ENCODE peak calls at places on chromosome 9, in four cellular contexts. K is HCT116, R is stomach, N is neuronal stem cell. Y is an unnamed sample. For H3K4me1 and H3K27me3, the result is how much of the 10 kb centered on the place peaks cover.

GRCh38 chr9:7561527-7561926 is 238.1 kb downstream of the DMAC1 start:
- DNase-seq in K (no peak), R (no peak), N (no peak), Y (no peak)

GRCh38 chr9:31023793-31024192 is 1360.7 kb upstream of the ACO1 start:
- DNase-seq in R (no peak), K (no peak), N (no peak), Y (no peak)

GRCh38 chr9:136627703-136628102 is 35.0 kb upstream of the EGFL7 start:
- DNase-seq in N (no peak), K (no peak), R (no peak), Y (no peak)

GRCh38 chr9:13139641-13140171 is 139.8 kb downstream of the MPDZ start:
- DNase-seq in R (no peak), N (peak), K (no peak), Y (no peak)

GRCh38 chr9:136377351-136378170 is 4.1 kb upstream of the CARD9 start:
- DNase-seq in K (no peak), N (no peak), R (no peak), Y (no peak)

GRCh38 chr9:14203366-14204056 is 110.4 kb downstream of the NFIB start:
- DNase-seq in N (no peak), K (no peak), R (peak), Y (peak)

GRCh38 chr9:77158772-77159513 is 18.4 kb upstream of the VPS13A start:
- DNase-seq in K (no peak), N (no peak), R (no peak), Y (no peak)

GRCh38 chr9:31336391-31336790 is 1048.1 kb upstream of the ACO1 start:
- DNase-seq in K (no peak), N (no peak), R (no peak), Y (no peak)

GRCh38 chr9:91162784-91163440 is 198.8 kb downstream of the AUH start:
- DNase-seq in N (no peak), R (peak), K (no peak), Y (peak)

GRCh38 chr9:128787583-128788156 is 617 bp downstream of the TBC1D13 start:
- DNase-seq in K (no peak), R (no peak), N (no peak), Y (peak)

GRCh38 chr9:6829027-6829426 is 71.3 kb downstream of the KDM4C start:
- DNase-seq in N (no peak), K (peak), R (no peak), Y (no peak)

GRCh38 chr9:14992025-14992424 is 81.8 kb upstream of the FREM1 start:
- DNase-seq in K (no peak), R (no peak), N (no peak), Y (peak)

GRCh38 chr9:14021871-14022525 is 291.9 kb downstream of the NFIB start:
- DNase-seq in N (no peak), K (no peak), R (no peak), Y (no peak)

GRCh38 chr9:69822091-69822750 is 1.6 kb downstream of the CFAP95 start:
- DNase-seq in R (no peak), N (no peak), K (no peak), Y (no peak)

GRCh38 chr9:6714176-6714575 is 43.6 kb upstream of the KDM4C start:
- DNase-seq in N (no peak), R (no peak), K (no peak), Y (peak)

GRCh38 chr9:88927510-88927909 is 63.8 kb upstream of the S1PR3 start:
- DNase-seq in N (no peak), K (no peak), R (no peak), Y (no peak)
- H3K4me3 ChIP-seq in N (no peak), K (no peak), R (no peak), Y (no peak)

GRCh38 chr9:129994947-129995346 is 48.0 kb downstream of the FNBP1 start:
- DNase-seq in N (no peak), R (no peak), K (no peak), Y (no peak)
- H3K4me1 ChIP-seq in N (under half), R (under half), K (under half), Y (under half)

GRCh38 chr9:72030762-72031161 is 29.7 kb downstream of the C9orf57 start:
- DNase-seq in R (no peak), K (no peak), N (no peak), Y (peak)

GRCh38 chr9:72025956-72026355 is 34.5 kb downstream of the C9orf57 start:
- DNase-seq in N (no peak), R (no peak), K (no peak), Y (peak)

DNA sequence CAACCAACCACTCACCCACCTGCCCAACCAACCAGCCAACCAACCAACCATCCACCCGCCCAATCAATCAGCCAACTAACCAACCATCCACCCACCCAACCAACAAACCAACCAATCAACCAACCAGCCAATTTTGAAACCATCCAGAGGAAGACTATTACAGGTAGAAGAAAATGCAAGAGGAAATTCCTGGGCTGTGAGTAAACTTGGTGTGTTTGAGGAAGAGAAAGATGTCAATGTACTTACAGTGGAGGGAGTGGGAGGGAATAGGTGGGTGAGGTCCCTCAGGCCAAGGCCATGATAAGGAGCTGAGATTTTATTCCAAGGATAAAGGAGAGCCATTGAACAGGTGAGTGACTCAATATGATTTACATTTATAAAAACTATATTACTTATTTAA is 30.4 kb downstream of the C9orf57 start:
- DNase-seq in R (no peak), K (no peak), N (no peak), Y (peak)
- H3K27me3 ChIP-seq in R (under half), K (under half), N (under half), Y (under half)

DNA sequence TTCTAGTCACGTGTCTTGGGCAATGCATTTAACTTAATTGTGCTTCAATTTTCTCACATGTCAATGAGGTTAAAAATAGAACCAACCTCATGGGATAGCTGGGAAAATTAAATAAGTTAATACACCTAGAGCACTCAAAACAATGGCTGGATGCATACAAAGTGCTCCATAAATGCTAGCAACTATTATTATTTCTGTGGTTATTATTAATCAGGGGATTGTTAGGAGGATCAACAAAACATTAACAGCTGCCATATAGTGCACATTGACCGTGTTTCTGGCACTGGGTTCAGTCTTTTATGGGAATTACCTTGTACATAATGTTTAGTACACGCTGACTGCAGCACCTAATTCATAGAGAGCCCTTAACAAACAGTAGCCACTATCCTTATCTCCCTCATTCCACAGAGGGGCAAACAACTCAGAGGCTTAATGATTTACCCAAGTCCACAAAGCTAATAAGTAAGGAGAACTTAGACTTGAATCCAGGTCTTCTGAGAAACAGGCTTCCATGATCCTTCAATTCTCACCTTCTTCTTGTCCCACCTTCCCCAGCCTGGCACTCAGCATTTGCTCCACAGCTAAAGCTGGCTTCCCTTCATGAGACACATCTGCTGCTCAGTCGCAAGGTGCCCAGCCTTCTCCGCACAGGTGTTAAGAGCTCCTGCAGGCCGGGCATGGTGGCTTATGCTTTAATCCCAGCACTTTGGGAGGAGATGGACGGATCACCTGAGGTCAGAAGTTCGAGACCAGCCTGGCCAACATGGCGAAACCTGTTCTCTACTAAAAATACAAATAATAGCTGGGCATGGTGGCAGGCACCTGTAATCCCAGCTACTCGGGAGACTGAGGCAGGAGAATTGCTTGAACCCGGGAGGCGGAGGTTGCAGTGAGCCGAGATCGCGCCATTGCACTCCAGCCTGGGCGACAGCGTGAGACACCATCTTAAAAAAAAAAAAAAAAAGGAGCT is 137.4 kb upstream of the ABCA1 start:
- DNase-seq in K (no peak), N (no peak), R (peak), Y (peak)
- H3K4me3 ChIP-seq in K (no peak), N (no peak), R (peak), Y (no peak)

Y was measured in small intestine.